ENCODE peak calls at places on chromosome 1, in nine cellular contexts. One of them, this sample, is unnamed. For H3K27me3, the result is how much of the 10 kb centered on the place peaks cover.

GRCh38 chr1:81126989-81127571 is 673.7 kb upstream of the ADGRL2 start:
- DNase-seq in ovary: no peak
- DNase-seq in HCT116: no peak
- DNase-seq in heart left ventricle: no peak
- DNase-seq in right lobe of liver: no peak
- DNase-seq in K562: no peak
- DNase-seq in uterus: no peak
- DNase-seq in stomach: no peak
- DNase-seq in sigmoid colon: no peak
- DNase-seq in this sample: no peak

GRCh38 chr1:151373196-151373595 is 691 bp upstream of the SELENBP1 start:
- DNase-seq in ovary: peak
- DNase-seq in HCT116: no peak
- DNase-seq in heart left ventricle: no peak
- DNase-seq in right lobe of liver: no peak
- DNase-seq in K562: no peak
- DNase-seq in uterus: no peak
- DNase-seq in stomach: no peak
- DNase-seq in sigmoid colon: peak
- DNase-seq in this sample: no peak

GRCh38 chr1:36355811-36356210 is 29.9 kb downstream of the STK40 start:
- DNase-seq in ovary: no peak
- DNase-seq in HCT116: no peak
- DNase-seq in heart left ventricle: no peak
- DNase-seq in right lobe of liver: no peak
- DNase-seq in K562: no peak
- DNase-seq in uterus: no peak
- DNase-seq in stomach: no peak
- DNase-seq in sigmoid colon: no peak
- DNase-seq in this sample: no peak

GRCh38 chr1:209652873-209653401 is 712 bp upstream of the LAMB3 start:
- DNase-seq in ovary: peak
- DNase-seq in HCT116: peak
- DNase-seq in heart left ventricle: peak
- DNase-seq in right lobe of liver: peak
- DNase-seq in K562: peak
- DNase-seq in uterus: no peak
- DNase-seq in stomach: peak
- DNase-seq in sigmoid colon: peak
- DNase-seq in this sample: no peak

GRCh38 chr1:168717906-168718891 is 10.8 kb downstream of the DPT start:
- DNase-seq in ovary: no peak
- DNase-seq in HCT116: no peak
- DNase-seq in heart left ventricle: peak
- DNase-seq in right lobe of liver: no peak
- DNase-seq in K562: no peak
- DNase-seq in uterus: no peak
- DNase-seq in stomach: peak
- DNase-seq in sigmoid colon: no peak
- DNase-seq in this sample: no peak

GRCh38 chr1:94322696-94323095 is 85.3 kb upstream of the ARHGAP29 start:
- DNase-seq in ovary: no peak
- DNase-seq in HCT116: peak
- DNase-seq in heart left ventricle: no peak
- DNase-seq in right lobe of liver: no peak
- DNase-seq in K562: no peak
- DNase-seq in uterus: no peak
- DNase-seq in stomach: no peak
- DNase-seq in sigmoid colon: no peak
- DNase-seq in this sample: no peak

GRCh38 chr1:12460911-12461621 is 156.9 kb downstream of the DHRS3 start:
- DNase-seq in ovary: peak
- DNase-seq in HCT116: no peak
- DNase-seq in heart left ventricle: no peak
- DNase-seq in right lobe of liver: peak
- DNase-seq in K562: peak
- DNase-seq in uterus: no peak
- DNase-seq in stomach: peak
- DNase-seq in sigmoid colon: peak
- DNase-seq in this sample: no peak

GRCh38 chr1:25875154-25875855 is at the start of gene PAQR7:
- DNase-seq in ovary: peak
- DNase-seq in HCT116: no peak
- DNase-seq in heart left ventricle: peak
- DNase-seq in right lobe of liver: peak
- DNase-seq in K562: peak
- DNase-seq in uterus: peak
- DNase-seq in stomach: peak
- DNase-seq in sigmoid colon: peak
- DNase-seq in this sample: peak

GRCh38 chr1:30744060-30744756 is 13.4 kb downstream of the LAPTM5 start:
- DNase-seq in ovary: no peak
- DNase-seq in HCT116: no peak
- DNase-seq in heart left ventricle: no peak
- DNase-seq in right lobe of liver: no peak
- DNase-seq in K562: no peak
- DNase-seq in uterus: no peak
- DNase-seq in stomach: no peak
- DNase-seq in sigmoid colon: no peak
- DNase-seq in this sample: peak

GRCh38 chr1:28112388-28113311 is 24.2 kb upstream of the EYA3 start:
- DNase-seq in ovary: no peak
- DNase-seq in HCT116: peak
- DNase-seq in heart left ventricle: peak
- DNase-seq in right lobe of liver: peak
- DNase-seq in K562: peak
- DNase-seq in uterus: no peak
- DNase-seq in stomach: peak
- DNase-seq in sigmoid colon: no peak
- DNase-seq in this sample: no peak

GRCh38 chr1:237084399-237085077 is 42.6 kb downstream of the RYR2 start:
- DNase-seq in ovary: no peak
- DNase-seq in HCT116: no peak
- DNase-seq in heart left ventricle: no peak
- DNase-seq in right lobe of liver: no peak
- DNase-seq in K562: no peak
- DNase-seq in uterus: no peak
- DNase-seq in stomach: no peak
- DNase-seq in sigmoid colon: no peak
- DNase-seq in this sample: no peak

GRCh38 chr1:241503444-241503843 is 16.1 kb downstream of the FH start:
- DNase-seq in ovary: no peak
- DNase-seq in HCT116: no peak
- DNase-seq in heart left ventricle: no peak
- DNase-seq in right lobe of liver: no peak
- DNase-seq in K562: no peak
- DNase-seq in uterus: no peak
- DNase-seq in stomach: no peak
- DNase-seq in sigmoid colon: no peak
- DNase-seq in this sample: no peak

DNA sequence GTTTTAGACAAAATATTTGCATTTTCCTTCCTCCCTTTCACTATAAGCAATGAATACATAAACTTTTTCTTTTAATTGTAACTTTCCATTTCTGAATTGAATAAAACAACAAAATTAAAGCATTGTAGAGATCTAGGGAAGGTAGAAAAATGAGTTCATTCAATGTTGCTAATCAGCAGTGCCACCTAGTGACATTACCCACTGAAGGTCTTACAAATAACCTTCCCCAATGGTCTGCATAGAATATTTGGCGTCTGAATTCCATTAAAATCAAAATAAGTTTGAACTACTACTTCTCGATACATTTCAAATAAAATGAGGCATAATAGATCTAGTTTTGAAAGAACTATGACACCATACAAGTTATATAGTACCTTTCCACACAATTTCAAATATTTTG is 19.6 kb downstream of the FH start:
- DNase-seq in ovary: no peak
- DNase-seq in HCT116: no peak
- DNase-seq in heart left ventricle: no peak
- DNase-seq in right lobe of liver: no peak
- DNase-seq in K562: peak
- DNase-seq in uterus: no peak
- DNase-seq in stomach: no peak
- DNase-seq in sigmoid colon: no peak
- DNase-seq in this sample: no peak
- TF ChIP-seq CTCF in ovary: no peak
- TF ChIP-seq CTCF in HCT116: peak
- TF ChIP-seq CTCF in heart left ventricle: peak
- TF ChIP-seq CTCF in right lobe of liver: peak
- TF ChIP-seq CTCF in K562: peak
- TF ChIP-seq CTCF in uterus: no peak
- TF ChIP-seq CTCF in stomach: no peak
- TF ChIP-seq CTCF in sigmoid colon: no peak
- TF ChIP-seq CTCF in this sample: peak

GRCh38 chr1:157833155-157833554 is 8.5 kb downstream of the CD5L start:
- DNase-seq in ovary: no peak
- DNase-seq in HCT116: no peak
- DNase-seq in heart left ventricle: no peak
- DNase-seq in right lobe of liver: no peak
- DNase-seq in K562: no peak
- DNase-seq in uterus: no peak
- DNase-seq in stomach: no peak
- DNase-seq in sigmoid colon: no peak
- DNase-seq in this sample: no peak

GRCh38 chr1:157830887-157831286 is 10.7 kb downstream of the CD5L start:
- DNase-seq in ovary: no peak
- DNase-seq in HCT116: no peak
- DNase-seq in heart left ventricle: no peak
- DNase-seq in right lobe of liver: no peak
- DNase-seq in K562: no peak
- DNase-seq in uterus: no peak
- DNase-seq in stomach: no peak
- DNase-seq in sigmoid colon: no peak
- DNase-seq in this sample: no peak

GRCh38 chr1:157829711-157830110 is 9.8 kb upstream of the FCRL1 start:
- DNase-seq in ovary: no peak
- DNase-seq in HCT116: no peak
- DNase-seq in heart left ventricle: no peak
- DNase-seq in right lobe of liver: no peak
- DNase-seq in K562: no peak
- DNase-seq in uterus: no peak
- DNase-seq in stomach: no peak
- DNase-seq in sigmoid colon: no peak
- DNase-seq in this sample: no peak

GRCh38 chr1:157834430-157834829 is 7.2 kb downstream of the CD5L start:
- DNase-seq in ovary: no peak
- DNase-seq in HCT116: no peak
- DNase-seq in heart left ventricle: no peak
- DNase-seq in right lobe of liver: no peak
- DNase-seq in K562: no peak
- DNase-seq in uterus: no peak
- DNase-seq in stomach: no peak
- DNase-seq in sigmoid colon: no peak
- DNase-seq in this sample: no peak

DNA sequence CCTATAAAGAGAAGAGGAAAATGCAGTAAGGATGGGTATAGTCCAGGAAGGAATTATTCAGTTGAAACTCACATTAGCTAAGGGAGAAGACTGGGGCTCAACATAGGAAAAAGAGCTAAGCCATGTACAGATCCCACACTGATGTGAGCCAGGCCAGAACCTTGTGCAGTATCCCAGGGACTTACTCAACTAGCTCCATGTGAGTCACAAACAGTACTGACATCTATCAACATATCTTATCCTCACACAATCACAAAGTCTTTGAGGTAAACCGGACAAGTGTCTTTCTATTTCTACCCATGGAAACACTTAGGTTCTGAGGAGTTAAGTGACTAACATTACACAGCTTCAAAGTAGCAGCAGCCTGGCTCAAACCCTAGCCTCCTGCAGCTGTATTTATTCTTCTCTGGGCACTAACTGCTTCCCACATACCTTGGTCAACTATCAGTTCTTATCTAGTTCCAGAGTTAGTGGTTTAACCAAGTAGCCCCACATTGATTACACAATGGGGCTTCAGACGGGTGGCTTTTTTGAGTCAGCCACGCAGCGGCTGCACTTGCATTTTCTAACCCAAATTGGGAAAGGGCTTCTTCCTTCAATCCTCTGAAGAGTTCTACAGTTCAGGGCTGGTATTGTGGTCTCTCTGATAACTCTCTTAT is 9.5 kb downstream of the CD5L start:
- DNase-seq in ovary: no peak
- DNase-seq in HCT116: no peak
- DNase-seq in heart left ventricle: no peak
- DNase-seq in right lobe of liver: no peak
- DNase-seq in K562: no peak
- DNase-seq in uterus: no peak
- DNase-seq in stomach: no peak
- DNase-seq in sigmoid colon: no peak
- DNase-seq in this sample: no peak
- H3K27me3 ChIP-seq in ovary: under half
- H3K27me3 ChIP-seq in HCT116: half or more
- H3K27me3 ChIP-seq in heart left ventricle: under half
- H3K27me3 ChIP-seq in right lobe of liver: under half
- H3K27me3 ChIP-seq in K562: under half
- H3K27me3 ChIP-seq in uterus: under half
- H3K27me3 ChIP-seq in stomach: under half
- H3K27me3 ChIP-seq in sigmoid colon: under half
- H3K27me3 ChIP-seq in this sample: under half

DNA sequence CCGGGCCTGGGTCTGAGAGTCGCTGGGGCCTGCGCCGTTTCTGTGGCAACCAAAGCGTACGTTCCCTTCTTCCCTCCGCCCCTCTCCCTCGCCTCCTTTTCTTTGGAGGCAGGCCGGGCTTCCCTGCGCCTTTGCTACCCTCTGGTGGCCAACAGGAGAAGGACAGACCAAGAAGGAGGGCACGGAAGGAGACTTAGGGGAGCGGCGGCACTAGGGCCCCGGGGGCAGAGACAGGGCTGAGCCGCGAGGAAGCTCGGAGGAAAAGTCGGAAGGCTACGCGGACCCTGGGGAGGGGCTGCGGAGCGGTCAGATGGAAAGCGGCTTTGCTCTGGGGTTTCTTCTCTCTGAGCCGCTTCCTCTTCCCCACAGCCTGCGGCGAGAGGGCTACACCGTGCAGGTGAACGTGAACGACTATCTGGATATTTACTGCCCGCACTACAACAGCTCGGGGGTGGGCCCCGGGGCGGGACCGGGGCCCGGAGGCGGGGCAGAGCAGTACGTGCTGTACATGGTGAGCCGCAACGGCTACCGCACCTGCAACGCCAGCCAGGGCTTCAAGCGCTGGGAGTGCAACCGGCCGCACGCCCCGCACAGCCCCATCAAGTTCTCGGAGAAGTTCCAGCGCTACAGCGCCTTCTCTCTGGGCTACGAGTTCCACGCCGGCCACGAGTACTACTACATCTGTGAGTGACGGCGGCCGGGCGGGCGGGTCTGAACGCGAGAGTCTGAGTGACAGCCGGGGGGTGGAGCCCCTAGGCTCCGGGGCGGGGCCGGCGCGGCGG is 6.3 kb downstream of the EFNA3 start:
- DNase-seq in ovary: peak
- DNase-seq in HCT116: peak
- DNase-seq in heart left ventricle: peak
- DNase-seq in right lobe of liver: peak
- DNase-seq in K562: peak
- DNase-seq in uterus: peak
- DNase-seq in stomach: peak
- DNase-seq in sigmoid colon: peak
- DNase-seq in this sample: peak
- TF ChIP-seq POLR2A in ovary: peak
- TF ChIP-seq POLR2A in HCT116: no peak
- TF ChIP-seq POLR2A in heart left ventricle: no peak
- TF ChIP-seq POLR2A in right lobe of liver: peak
- TF ChIP-seq POLR2A in K562: peak
- TF ChIP-seq POLR2A in uterus: peak
- TF ChIP-seq POLR2A in stomach: no peak
- TF ChIP-seq POLR2A in sigmoid colon: peak
- TF ChIP-seq POLR2A in this sample: peak

GRCh38 chr1:147225193-147225730 is at the start of gene FMO5:
- DNase-seq in ovary: peak
- DNase-seq in HCT116: no peak
- DNase-seq in heart left ventricle: peak
- DNase-seq in right lobe of liver: peak
- DNase-seq in K562: peak
- DNase-seq in uterus: peak
- DNase-seq in stomach: peak
- DNase-seq in sigmoid colon: peak
- DNase-seq in this sample: peak
- TF ChIP-seq CTCF in ovary: peak
- TF ChIP-seq CTCF in HCT116: no peak
- TF ChIP-seq CTCF in heart left ventricle: no peak
- TF ChIP-seq CTCF in right lobe of liver: no peak
- TF ChIP-seq CTCF in K562: peak
- TF ChIP-seq CTCF in uterus: peak
- TF ChIP-seq CTCF in stomach: peak
- TF ChIP-seq CTCF in sigmoid colon: peak
- TF ChIP-seq CTCF in this sample: peak

This sample was measured in Peyer's patch.